ENCODE peak calls at places on chromosomes 1 and 21, in eight cellular contexts. O is stomach, C is choroid plexus epithelial cell, J is upper lobe of right lung, X is AG09309, W is heart right ventricle, H is heart left ventricle, M is PC-3. Z is an unnamed sample.

GRCh38 chr1:90023691-90024090 is 28.8 kb downstream of the ZNF326 start:
- DNase-seq in O (no peak), C (no peak), J (no peak), X (no peak), W (no peak), H (no peak), M (no peak), Z (no peak)

GRCh38 chr1:219792337-219793021 is 135.9 kb downstream of the SLC30A10 start:
- DNase-seq in O (no peak), C (peak), J (no peak), X (peak), W (no peak), H (no peak), M (no peak), Z (peak)

GRCh38 chr1:248753715-248754280 is 1.8 kb downstream of the LYPD8 start:
- DNase-seq in O (no peak), C (no peak), J (no peak), X (no peak), W (no peak), H (no peak), M (no peak), Z (no peak)

GRCh38 chr1:89483010-89483756 is 41.4 kb upstream of the LRRC8B start:
- DNase-seq in O (peak), C (peak), J (peak), X (peak), W (peak), H (peak), M (peak), Z (peak)

GRCh38 chr1:167922611-167923074 is 8.7 kb upstream of the ADCY10 start:
- DNase-seq in O (no peak), C (no peak), J (no peak), X (no peak), W (no peak), H (no peak), M (peak), Z (no peak)

GRCh38 chr1:14392161-14392886 is 206.2 kb upstream of the KAZN start:
- DNase-seq in O (no peak), C (no peak), J (no peak), X (no peak), W (no peak), H (no peak), M (no peak), Z (no peak)

GRCh38 chr1:16163882-16164820 is 8.3 kb upstream of the EPHA2 start:
- DNase-seq in O (no peak), C (peak), J (no peak), X (peak), W (no peak), H (no peak), M (peak), Z (peak)

GRCh38 chr21:15151385-15152103 is 86.7 kb upstream of the NRIP1 start:
- DNase-seq in O (no peak), C (no peak), J (no peak), X (no peak), W (no peak), H (no peak), M (no peak), Z (no peak)

GRCh38 chr21:42685036-42685435 is 31.6 kb downstream of the PDE9A start:
- DNase-seq in O (no peak), C (no peak), J (no peak), X (no peak), W (no peak), H (peak), M (no peak), Z (no peak)

GRCh38 chr1:83029916-83030315 is 969.0 kb downstream of the TTLL7 start:
- DNase-seq in O (no peak), C (peak), J (no peak), X (no peak), W (no peak), H (no peak), M (no peak), Z (peak)

GRCh38 chr1:116460748-116461376 is 87.8 kb downstream of the ATP1A1 start:
- DNase-seq in O (no peak), C (no peak), J (no peak), X (no peak), W (no peak), H (no peak), M (no peak), Z (no peak)

GRCh38 chr1:23660671-23661070 is 30.9 kb upstream of the RPL11 start:
- DNase-seq in O (no peak), C (no peak), J (no peak), X (no peak), W (no peak), H (no peak), M (no peak), Z (no peak)

GRCh38 chr1:95207223-95207935 is 26.6 kb upstream of the RWDD3 start:
- DNase-seq in O (peak), C (no peak), J (no peak), X (no peak), W (no peak), H (no peak), M (no peak), Z (no peak)

GRCh38 chr1:6030144-6030543 is 15.5 kb upstream of the KCNAB2 start:
- DNase-seq in O (no peak), C (no peak), J (no peak), X (no peak), W (no peak), H (no peak), M (no peak), Z (no peak)

GRCh38 chr21:45253180-45253579 is 34.5 kb downstream of the POFUT2 start:
- DNase-seq in O (no peak), C (peak), J (no peak), X (no peak), W (no peak), H (no peak), M (peak), Z (no peak)

GRCh38 chr1:162682013-162682419 is 49.8 kb downstream of the DDR2 start:
- DNase-seq in O (no peak), C (no peak), J (no peak), X (no peak), W (no peak), H (no peak), M (no peak), Z (no peak)

GRCh38 chr1:28437924-28438699 is 67.7 kb upstream of the RCC1 start:
- DNase-seq in O (peak), C (peak), J (peak), X (peak), W (peak), H (peak), M (peak), Z (peak)

GRCh38 chr1:19416919-19417441 is 68.4 kb downstream of the CAPZB start:
- DNase-seq in O (no peak), C (no peak), J (no peak), X (no peak), W (no peak), H (no peak), M (no peak), Z (no peak)

GRCh38 chr21:33800753-33801423 is 114.7 kb downstream of the ATP5PO start:
- DNase-seq in O (no peak), C (no peak), J (no peak), X (no peak), W (no peak), H (no peak), M (peak), Z (no peak)

GRCh38 chr21:26385721-26386120 is 187.4 kb downstream of the CYYR1 start:
- DNase-seq in O (no peak), C (no peak), J (no peak), X (no peak), W (no peak), H (no peak), M (peak), Z (no peak)

GRCh38 chr21:45640888-45641479 is 2.5 kb upstream of the PCBP3 start:
- DNase-seq in O (no peak), C (peak), J (no peak), X (no peak), W (peak), H (no peak), M (peak), Z (no peak)

GRCh38 chr21:38388684-38389676 is 109.3 kb downstream of the ERG start:
- DNase-seq in O (no peak), C (peak), J (no peak), X (no peak), W (no peak), H (no peak), M (no peak), Z (no peak)

GRCh38 chr1:169091480-169091941 is 15.0 kb upstream of the ATP1B1 start:
- DNase-seq in O (no peak), C (no peak), J (no peak), X (no peak), W (no peak), H (no peak), M (no peak), Z (no peak)

GRCh38 chr1:85151446-85151845 is 49.4 kb downstream of the SYDE2 start:
- DNase-seq in O (no peak), C (peak), J (no peak), X (no peak), W (no peak), H (no peak), M (no peak), Z (no peak)

GRCh38 chr21:27793901-27794300 is 827.0 kb upstream of the ADAMTS5 start:
- DNase-seq in O (no peak), C (no peak), J (no peak), X (no peak), W (no peak), H (no peak), M (no peak), Z (no peak)

GRCh38 chr1:46983825-46984586 is 39.5 kb upstream of the CYP4X1 start:
- DNase-seq in O (no peak), C (peak), J (no peak), X (no peak), W (no peak), H (no peak), M (no peak), Z (no peak)

GRCh38 chr1:10569531-10569930 is 94.8 kb downstream of the PEX14 start:
- DNase-seq in O (no peak), C (no peak), J (no peak), X (no peak), W (no peak), H (no peak), M (no peak), Z (no peak)

DNA sequence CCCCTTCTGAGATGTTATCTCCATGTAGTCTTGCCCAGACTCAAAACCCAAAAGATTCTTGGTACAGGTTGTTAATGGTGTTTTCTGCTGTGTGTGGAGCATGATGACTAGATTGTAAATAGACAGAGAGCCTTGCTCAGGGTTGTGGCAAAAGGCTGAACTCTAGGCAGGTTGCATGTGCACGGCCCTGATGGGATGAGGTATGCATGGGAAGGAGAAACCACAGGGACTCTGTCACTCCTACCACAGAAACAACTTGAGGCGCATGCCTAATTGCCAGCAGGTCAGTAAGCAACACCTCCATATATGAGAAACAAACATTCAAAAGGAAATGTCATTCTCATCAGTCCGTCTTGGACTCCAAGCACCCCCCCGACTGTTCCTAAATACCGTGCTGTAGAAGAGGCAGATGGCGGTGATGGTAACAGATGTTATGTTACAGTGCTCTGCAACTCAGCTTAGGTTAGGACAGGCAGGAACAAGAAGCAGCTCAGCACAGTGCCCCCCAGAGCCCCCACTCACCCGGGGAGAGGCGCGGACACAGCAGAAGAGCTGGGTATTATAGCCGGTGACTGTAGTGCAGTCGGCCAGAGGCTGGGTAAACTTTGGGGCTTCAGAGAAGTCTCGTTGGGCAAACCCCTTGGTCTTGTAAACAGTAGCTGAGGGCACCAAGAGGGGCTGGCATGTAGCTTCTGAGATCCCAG is 10.9 kb downstream of the MYBPHL start:
- DNase-seq in O (no peak), C (no peak), J (no peak), X (no peak), W (no peak), H (no peak), M (no peak), Z (no peak)
- TF ChIP-seq CTCF in O (no peak), C (no peak), J (no peak), X (no peak), W (no peak), H (no peak), M (no peak), Z (no peak)

DNA sequence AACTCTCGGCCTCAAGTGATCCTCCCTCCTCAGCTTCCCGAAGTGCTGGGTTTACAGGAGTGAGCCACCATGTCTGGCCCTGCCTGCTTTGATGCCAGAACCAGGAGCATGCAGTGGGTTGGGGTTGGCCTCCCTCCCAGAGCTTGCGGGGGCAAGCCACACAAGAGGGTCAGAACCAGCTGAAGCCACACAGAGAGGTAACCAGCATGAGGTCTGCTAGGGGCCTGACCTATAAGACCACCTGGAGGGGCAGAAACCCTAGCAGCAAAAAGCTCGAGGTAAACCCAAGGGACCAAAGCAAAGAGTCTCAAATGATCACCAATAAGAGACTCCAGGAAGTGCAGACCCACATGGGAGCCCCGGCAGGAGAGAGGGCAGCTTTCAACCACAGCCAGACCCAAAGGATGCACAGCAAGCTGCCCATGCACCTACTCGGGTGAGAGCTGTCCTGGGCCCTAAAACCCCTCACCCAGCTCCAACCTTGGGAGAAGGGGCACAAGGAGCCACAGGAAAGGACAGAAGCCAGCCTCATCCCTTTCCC is 81.2 kb downstream of the TOMM20 start:
- DNase-seq in O (no peak), C (peak), J (peak), X (no peak), W (no peak), H (no peak), M (no peak), Z (no peak)
- H3K4me3 ChIP-seq in O (no peak), C (no peak), J (no peak), X (no peak), W (no peak), H (no peak), M (no peak), Z (no peak)

GRCh38 chr1:243713470-243714186 is 136.4 kb downstream of the AKT3 start:
- DNase-seq in O (no peak), C (peak), J (no peak), X (peak), W (no peak), H (no peak), M (no peak), Z (peak)

GRCh38 chr1:243712242-243712641 is 137.8 kb downstream of the AKT3 start:
- DNase-seq in O (no peak), C (no peak), J (no peak), X (no peak), W (no peak), H (no peak), M (no peak), Z (no peak)

GRCh38 chr1:243710467-243710866 is 139.6 kb downstream of the AKT3 start:
- DNase-seq in O (no peak), C (no peak), J (no peak), X (no peak), W (no peak), H (no peak), M (peak), Z (no peak)

GRCh38 chr1:243715285-243715684 is 134.8 kb downstream of the AKT3 start:
- DNase-seq in O (no peak), C (peak), J (no peak), X (no peak), W (no peak), H (no peak), M (no peak), Z (no peak)

GRCh38 chr1:243712890-243713425 is 137.1 kb downstream of the AKT3 start:
- DNase-seq in O (no peak), C (peak), J (no peak), X (no peak), W (no peak), H (no peak), M (peak), Z (no peak)
- TF ChIP-seq CTCF in O (peak), C (peak), J (peak), X (peak), W (no peak), H (no peak), M (peak), Z (peak)

GRCh38 chr1:201505505-201505893 is 1.4 kb downstream of the CSRP1 start:
- DNase-seq in O (no peak), C (peak), J (no peak), X (no peak), W (no peak), H (no peak), M (peak), Z (no peak)
- H3K4me3 ChIP-seq in O (peak), C (peak), J (peak), X (peak), W (peak), H (peak), M (peak), Z (peak)

GRCh38 chr1:231236938-231237337 is 4.1 kb upstream of the GNPAT start:
- DNase-seq in O (no peak), C (no peak), J (no peak), X (no peak), W (no peak), H (no peak), M (no peak), Z (no peak)
- TF ChIP-seq CTCF in O (no peak), C (no peak), J (no peak), X (no peak), W (no peak), H (no peak), M (no peak), Z (no peak)

GRCh38 chr1:3071507-3072177 is 2.6 kb downstream of the PRDM16 start:
- DNase-seq in O (no peak), C (no peak), J (peak), X (no peak), W (no peak), H (peak), M (no peak), Z (no peak)
- H3K4me3 ChIP-seq in O (peak), C (no peak), J (peak), X (no peak), W (peak), H (peak), M (no peak), Z (no peak)